ENCODE peak calls at places on chromosomes 12 and 14, in six cellular contexts. P is ovary; T is GM12891; X is NCI-H1092 treated with DMSO at 0.1 percent for 48 hours; M is NCI-H748 treated with DMSO at 0.1 percent for 48 hours; G is stimulated activated CD8-positive, alpha-beta memory T cell treated with anti-CD3 and anti-CD28 coated beads, Interleukin-15, amount 100 ng/mL, for 4 hours. Y is an unnamed sample.
A peak's percentile ranks its signal among the peaks of the same experiment; 100 is the strongest.

GRCh38 chr14:54450535-54450934 is 9.4 kb upstream of the CNIH1 start:
- DNase-seq in P (no peak), T (no peak), X (no peak), M (no peak), G (no peak), Y (peak; percentile 60)

GRCh38 chr12:59452746-59453145 is 143.1 kb upstream of the SLC16A7 start:
- DNase-seq in P (no peak), T (no peak), X (no peak), M (no peak), G (no peak), Y (no peak)

GRCh38 chr12:53200458-53201169 is 6.4 kb downstream of the ITGB7 start:
- DNase-seq in P (no peak), T (no peak), X (no peak), M (no peak), G (no peak), Y (peak; percentile 83)

GRCh38 chr14:76784881-76785280 is 23.6 kb downstream of the VASH1 start:
- DNase-seq in P (peak; percentile 69), T (peak; percentile 74), X (peak; percentile 82), M (peak; percentile 32), G (no peak), Y (peak; percentile 86)

GRCh38 chr12:22525426-22525825 is 18.9 kb downstream of the C2CD5 start:
- DNase-seq in P (no peak), T (no peak), X (no peak), M (no peak), G (no peak), Y (no peak)

GRCh38 chr12:27733052-27733656 is 22.5 kb downstream of the MRPS35 start:
- DNase-seq in P (no peak), T (no peak), X (no peak), M (peak; percentile 0), G (no peak), Y (peak; percentile 74)

GRCh38 chr14:33835677-33836076 is 115.2 kb downstream of the EGLN3 start:
- DNase-seq in P (no peak), T (no peak), X (no peak), M (no peak), G (no peak), Y (no peak)

GRCh38 chr14:33480589-33481184 is 470.2 kb downstream of the EGLN3 start:
- DNase-seq in P (no peak), T (no peak), X (no peak), M (no peak), G (no peak), Y (no peak)

GRCh38 chr12:47729233-47729632 is 3.9 kb upstream of the ENDOU start:
- DNase-seq in P (no peak), T (no peak), X (no peak), M (no peak), G (no peak), Y (no peak)

GRCh38 chr12:121400332-121401139 is 618 bp downstream of the RNF34 start:
- DNase-seq in P (no peak), T (peak; percentile 41), X (peak; percentile 23), M (peak; percentile 9), G (peak; percentile 45), Y (peak; percentile 73)

GRCh38 chr14:54902143-54902520 is 494 bp downstream of the GCH1 start:
- DNase-seq in P (peak; percentile 51), T (peak; percentile 35), X (peak; percentile 69), M (peak; percentile 27), G (peak; percentile 52), Y (peak; percentile 93)

GRCh38 chr12:56628671-56629458 is 1.3 kb downstream of the BAZ2A start:
- DNase-seq in P (peak; percentile 61), T (no peak), X (peak; percentile 20), M (peak; percentile 4), G (no peak), Y (peak; percentile 69)

GRCh38 chr12:105214141-105214540 is 21.8 kb downstream of the APPL2 start:
- DNase-seq in P (no peak), T (no peak), X (no peak), M (no peak), G (no peak), Y (no peak)

GRCh38 chr12:121804417-121805111 is 755 bp downstream of the SETD1B start:
- DNase-seq in P (no peak), T (no peak), X (peak; percentile 7), M (no peak), G (no peak), Y (peak; percentile 55)

GRCh38 chr12:63420206-63420644 is 248.1 kb downstream of the DPY19L2 start:
- DNase-seq in P (no peak), T (peak; percentile 14), X (peak; percentile 36), M (peak; percentile 97), G (no peak), Y (peak; percentile 88)

GRCh38 chr12:116924558-116925453 is 14.1 kb downstream of the FBXW8 start:
- DNase-seq in P (no peak), T (no peak), X (no peak), M (no peak), G (peak; percentile 16), Y (no peak)

GRCh38 chr14:34650786-34651584 is 21.0 kb upstream of the SNX6 start:
- DNase-seq in P (no peak), T (no peak), X (no peak), M (no peak), G (no peak), Y (no peak)

GRCh38 chr14:55605793-55606192 is 25.8 kb downstream of the KTN1 start:
- DNase-seq in P (no peak), T (no peak), X (no peak), M (no peak), G (no peak), Y (no peak)

GRCh38 chr12:26255893-26256645 is 60.7 kb downstream of the SSPN start:
- DNase-seq in P (no peak), T (no peak), X (no peak), M (no peak), G (no peak), Y (no peak)

GRCh38 chr14:53386359-53386758 is 233.2 kb upstream of the DDHD1 start:
- DNase-seq in P (no peak), T (no peak), X (no peak), M (no peak), G (no peak), Y (no peak)

GRCh38 chr14:88791629-88792571 is 853 bp downstream of the EML5 start:
- DNase-seq in P (peak; percentile 55), T (peak; percentile 2), X (peak; percentile 71), M (peak; percentile 70), G (no peak), Y (no peak)

GRCh38 chr14:74380172-74380571 is 31.9 kb downstream of the VRTN start:
- DNase-seq in P (no peak), T (no peak), X (no peak), M (no peak), G (no peak), Y (no peak)

GRCh38 chr12:2225736-2226135 is 172.9 kb downstream of the CACNA1C start:
- DNase-seq in P (no peak), T (no peak), X (no peak), M (no peak), G (no peak), Y (no peak)

GRCh38 chr12:12922191-12922616 is 29.8 kb downstream of the GPRC5D start:
- DNase-seq in P (no peak), T (no peak), X (no peak), M (no peak), G (no peak), Y (no peak)

GRCh38 chr12:116382456-116382902 is 105.0 kb upstream of the MED13L start:
- DNase-seq in P (no peak), T (no peak), X (no peak), M (no peak), G (no peak), Y (no peak)

GRCh38 chr12:22447223-22447622 is 97.1 kb downstream of the C2CD5 start:
- DNase-seq in P (no peak), T (no peak), X (peak; percentile 5), M (no peak), G (no peak), Y (no peak)

GRCh38 chr12:117152793-117153775 is 37.2 kb downstream of the FBXO21 start:
- DNase-seq in P (peak; percentile 8), T (no peak), X (no peak), M (no peak), G (no peak), Y (no peak)

GRCh38 chr12:2498961-2499500 is 295.7 kb upstream of the FKBP4 start:
- DNase-seq in P (no peak), T (no peak), X (peak; percentile 36), M (no peak), G (no peak), Y (no peak)

GRCh38 chr12:3751151-3752095 is 1.5 kb downstream of the CRACR2A start:
- DNase-seq in P (no peak), T (no peak), X (no peak), M (no peak), G (no peak), Y (peak; percentile 51)

Y was measured in Karpas-422.